ENCODE peak calls at places on chromosomes 1 and 21, in six cellular contexts. One of them, this sample, is unnamed.

GRCh38 chr1:110229348-110230001 is 19.4 kb downstream of the KCNC4 start:
- DNase-seq in posterior cingulate gyrus: peak; percentile 52
- DNase-seq in naive B cell: no peak
- DNase-seq in astrocyte of the cerebellum: no peak
- DNase-seq in stimulated activated CD4-positive, alpha-beta T cell treated with anti-CD3 and anti-CD28 coated beads, Interleukin-2, amount 100 ng/mL, for 24 hours: no peak
- DNase-seq in Caco-2: no peak
- DNase-seq in this sample: peak; percentile 14

GRCh38 chr1:6419803-6420593 is at the start of gene HES2:
- DNase-seq in posterior cingulate gyrus: no peak
- DNase-seq in naive B cell: no peak
- DNase-seq in stimulated activated CD4-positive, alpha-beta T cell treated with anti-CD3 and anti-CD28 coated beads, Interleukin-2, amount 100 ng/mL, for 24 hours: peak; percentile 32
- DNase-seq in astrocyte of the cerebellum: no peak
- DNase-seq in Caco-2: peak; percentile 47
- DNase-seq in this sample: no peak

GRCh38 chr1:215375386-215375785 is 191.7 kb upstream of the KCTD3 start:
- DNase-seq in Caco-2: no peak
- DNase-seq in naive B cell: no peak
- DNase-seq in astrocyte of the cerebellum: no peak
- DNase-seq in stimulated activated CD4-positive, alpha-beta T cell treated with anti-CD3 and anti-CD28 coated beads, Interleukin-2, amount 100 ng/mL, for 24 hours: no peak
- DNase-seq in posterior cingulate gyrus: no peak
- DNase-seq in this sample: no peak

GRCh38 chr1:61287734-61288133 is 205.4 kb downstream of the NFIA start:
- DNase-seq in naive B cell: no peak
- DNase-seq in astrocyte of the cerebellum: peak; percentile 97
- DNase-seq in posterior cingulate gyrus: no peak
- DNase-seq in Caco-2: no peak
- DNase-seq in stimulated activated CD4-positive, alpha-beta T cell treated with anti-CD3 and anti-CD28 coated beads, Interleukin-2, amount 100 ng/mL, for 24 hours: no peak
- DNase-seq in this sample: no peak

GRCh38 chr1:114979278-114979891 is 50.2 kb upstream of the TSHB start:
- DNase-seq in posterior cingulate gyrus: peak; percentile 59
- DNase-seq in stimulated activated CD4-positive, alpha-beta T cell treated with anti-CD3 and anti-CD28 coated beads, Interleukin-2, amount 100 ng/mL, for 24 hours: peak; percentile 71
- DNase-seq in naive B cell: peak; percentile 28
- DNase-seq in Caco-2: peak; percentile 60
- DNase-seq in astrocyte of the cerebellum: peak; percentile 41
- DNase-seq in this sample: no peak

GRCh38 chr1:16921391-16922185 is at the start of gene CROCC:
- DNase-seq in naive B cell: no peak
- DNase-seq in Caco-2: peak; percentile 41
- DNase-seq in posterior cingulate gyrus: peak; percentile 51
- DNase-seq in stimulated activated CD4-positive, alpha-beta T cell treated with anti-CD3 and anti-CD28 coated beads, Interleukin-2, amount 100 ng/mL, for 24 hours: peak; percentile 58
- DNase-seq in astrocyte of the cerebellum: no peak
- DNase-seq in this sample: peak; percentile 47

GRCh38 chr1:117605164-117605810 is 561 bp upstream of the TENT5C start:
- DNase-seq in naive B cell: no peak
- DNase-seq in stimulated activated CD4-positive, alpha-beta T cell treated with anti-CD3 and anti-CD28 coated beads, Interleukin-2, amount 100 ng/mL, for 24 hours: no peak
- DNase-seq in astrocyte of the cerebellum: no peak
- DNase-seq in Caco-2: no peak
- DNase-seq in posterior cingulate gyrus: no peak
- DNase-seq in this sample: no peak

GRCh38 chr1:151539321-151540020 is 638 bp upstream of the TUFT1 start:
- DNase-seq in Caco-2: peak; percentile 93
- DNase-seq in astrocyte of the cerebellum: no peak
- DNase-seq in stimulated activated CD4-positive, alpha-beta T cell treated with anti-CD3 and anti-CD28 coated beads, Interleukin-2, amount 100 ng/mL, for 24 hours: peak; percentile 34
- DNase-seq in posterior cingulate gyrus: peak; percentile 30
- DNase-seq in naive B cell: no peak
- DNase-seq in this sample: no peak

GRCh38 chr1:101431956-101432510 is 195.2 kb downstream of the S1PR1 start:
- DNase-seq in stimulated activated CD4-positive, alpha-beta T cell treated with anti-CD3 and anti-CD28 coated beads, Interleukin-2, amount 100 ng/mL, for 24 hours: no peak
- DNase-seq in astrocyte of the cerebellum: no peak
- DNase-seq in Caco-2: no peak
- DNase-seq in posterior cingulate gyrus: no peak
- DNase-seq in naive B cell: no peak
- DNase-seq in this sample: no peak

GRCh38 chr1:248589334-248589733 is 8.2 kb downstream of the OR2T10 start:
- DNase-seq in posterior cingulate gyrus: no peak
- DNase-seq in stimulated activated CD4-positive, alpha-beta T cell treated with anti-CD3 and anti-CD28 coated beads, Interleukin-2, amount 100 ng/mL, for 24 hours: no peak
- DNase-seq in astrocyte of the cerebellum: no peak
- DNase-seq in naive B cell: no peak
- DNase-seq in Caco-2: no peak
- DNase-seq in this sample: no peak

GRCh38 chr1:207917086-207917485 is 6.2 kb upstream of the CD34 start:
- DNase-seq in posterior cingulate gyrus: no peak
- DNase-seq in naive B cell: no peak
- DNase-seq in Caco-2: no peak
- DNase-seq in astrocyte of the cerebellum: no peak
- DNase-seq in stimulated activated CD4-positive, alpha-beta T cell treated with anti-CD3 and anti-CD28 coated beads, Interleukin-2, amount 100 ng/mL, for 24 hours: no peak
- DNase-seq in this sample: no peak

GRCh38 chr21:29372063-29372802 is 73.5 kb downstream of the BACH1 start:
- DNase-seq in posterior cingulate gyrus: no peak
- DNase-seq in astrocyte of the cerebellum: peak; percentile 81
- DNase-seq in stimulated activated CD4-positive, alpha-beta T cell treated with anti-CD3 and anti-CD28 coated beads, Interleukin-2, amount 100 ng/mL, for 24 hours: peak; percentile 28
- DNase-seq in naive B cell: peak; percentile 74
- DNase-seq in Caco-2: peak; percentile 72
- DNase-seq in this sample: no peak

GRCh38 chr1:156911587-156912298 is 8.7 kb upstream of the LRRC71 start:
- DNase-seq in naive B cell: no peak
- DNase-seq in posterior cingulate gyrus: no peak
- DNase-seq in stimulated activated CD4-positive, alpha-beta T cell treated with anti-CD3 and anti-CD28 coated beads, Interleukin-2, amount 100 ng/mL, for 24 hours: no peak
- DNase-seq in Caco-2: no peak
- DNase-seq in astrocyte of the cerebellum: no peak
- DNase-seq in this sample: no peak

GRCh38 chr1:49408346-49408745 is 615.4 kb downstream of the AGBL4 start:
- DNase-seq in Caco-2: no peak
- DNase-seq in astrocyte of the cerebellum: no peak
- DNase-seq in stimulated activated CD4-positive, alpha-beta T cell treated with anti-CD3 and anti-CD28 coated beads, Interleukin-2, amount 100 ng/mL, for 24 hours: no peak
- DNase-seq in posterior cingulate gyrus: no peak
- DNase-seq in naive B cell: no peak
- DNase-seq in this sample: no peak

GRCh38 chr21:33019885-33020557 is 5.7 kb upstream of the OLIG2 start:
- DNase-seq in astrocyte of the cerebellum: no peak
- DNase-seq in Caco-2: peak; percentile 11
- DNase-seq in naive B cell: no peak
- DNase-seq in posterior cingulate gyrus: no peak
- DNase-seq in stimulated activated CD4-positive, alpha-beta T cell treated with anti-CD3 and anti-CD28 coated beads, Interleukin-2, amount 100 ng/mL, for 24 hours: peak; percentile 40
- DNase-seq in this sample: no peak

GRCh38 chr1:8111560-8111959 is 85.5 kb upstream of the ERRFI1 start:
- DNase-seq in posterior cingulate gyrus: no peak
- DNase-seq in Caco-2: no peak
- DNase-seq in stimulated activated CD4-positive, alpha-beta T cell treated with anti-CD3 and anti-CD28 coated beads, Interleukin-2, amount 100 ng/mL, for 24 hours: no peak
- DNase-seq in astrocyte of the cerebellum: no peak
- DNase-seq in naive B cell: no peak
- DNase-seq in this sample: no peak

This sample was measured in nucleus accumbens.